ENCODE peak calls at places on chromosomes 7 and 10, in eight cellular contexts. R is cardiac fibroblast; P is transverse colon; L is K562; A is vagina; U is bronchial epithelial cell; K is Caco-2; W is CD8-positive, alpha-beta T cell. E is an unnamed sample.
A peak's percentile ranks its signal among the peaks of the same experiment; 100 is the strongest.

GRCh38 chr7:138289864-138290263 is 170.2 kb upstream of the TRIM24 start:
- DNase-seq in R (no peak), P (no peak), L (no peak), A (no peak), U (no peak), K (no peak), W (no peak), E (no peak)

GRCh38 chr7:234712-235553 is 42.6 kb downstream of the FAM20C start:
- DNase-seq in R (peak; percentile 21), P (peak; percentile 37), L (no peak), A (no peak), U (peak; percentile 27), K (peak; percentile 70), W (no peak), E (peak; percentile 49)

GRCh38 chr7:52741670-52742069 is 293.8 kb upstream of the POM121L12 start:
- DNase-seq in R (no peak), P (no peak), L (no peak), A (no peak), U (no peak), K (no peak), W (no peak), E (no peak)

GRCh38 chr10:62662471-62662870 is 142.0 kb upstream of the ADO start:
- DNase-seq in R (no peak), P (no peak), L (no peak), A (no peak), U (no peak), K (no peak), W (no peak), E (no peak)

GRCh38 chr7:1298051-1298937 is 65.6 kb downstream of the UNCX start:
- DNase-seq in R (no peak), P (no peak), L (no peak), A (no peak), U (no peak), K (no peak), W (no peak), E (no peak)

GRCh38 chr7:99275496-99275895 is 2.9 kb downstream of the MYH16 start:
- DNase-seq in R (no peak), P (no peak), L (no peak), A (no peak), U (no peak), K (no peak), W (no peak), E (no peak)

GRCh38 chr7:39650676-39651075 is 27.3 kb downstream of the RALA start:
- DNase-seq in R (peak; percentile 73), P (no peak), L (no peak), A (no peak), U (no peak), K (no peak), W (no peak), E (peak; percentile 94)

GRCh38 chr10:60894816-60895215 is 49.2 kb downstream of the RHOBTB1 start:
- DNase-seq in R (peak; percentile 57), P (no peak), L (no peak), A (no peak), U (peak; percentile 92), K (no peak), W (no peak), E (no peak)

GRCh38 chr7:20514364-20514763 is 101.1 kb upstream of the ABCB5 start:
- DNase-seq in R (peak; percentile 64), P (no peak), L (no peak), A (no peak), U (peak; percentile 79), K (no peak), W (no peak), E (peak; percentile 79)

GRCh38 chr10:116748041-116748440 is 5.7 kb upstream of the HSPA12A start:
- DNase-seq in R (peak; percentile 61), P (peak; percentile 19), L (no peak), A (no peak), U (peak; percentile 92), K (no peak), W (no peak), E (peak; percentile 57)

GRCh38 chr7:32879460-32879859 is 12.1 kb downstream of the KBTBD2 start:
- DNase-seq in R (peak; percentile 18), P (no peak), L (peak; percentile 61), A (no peak), U (peak; percentile 60), K (no peak), W (no peak), E (peak; percentile 31)

DNA sequence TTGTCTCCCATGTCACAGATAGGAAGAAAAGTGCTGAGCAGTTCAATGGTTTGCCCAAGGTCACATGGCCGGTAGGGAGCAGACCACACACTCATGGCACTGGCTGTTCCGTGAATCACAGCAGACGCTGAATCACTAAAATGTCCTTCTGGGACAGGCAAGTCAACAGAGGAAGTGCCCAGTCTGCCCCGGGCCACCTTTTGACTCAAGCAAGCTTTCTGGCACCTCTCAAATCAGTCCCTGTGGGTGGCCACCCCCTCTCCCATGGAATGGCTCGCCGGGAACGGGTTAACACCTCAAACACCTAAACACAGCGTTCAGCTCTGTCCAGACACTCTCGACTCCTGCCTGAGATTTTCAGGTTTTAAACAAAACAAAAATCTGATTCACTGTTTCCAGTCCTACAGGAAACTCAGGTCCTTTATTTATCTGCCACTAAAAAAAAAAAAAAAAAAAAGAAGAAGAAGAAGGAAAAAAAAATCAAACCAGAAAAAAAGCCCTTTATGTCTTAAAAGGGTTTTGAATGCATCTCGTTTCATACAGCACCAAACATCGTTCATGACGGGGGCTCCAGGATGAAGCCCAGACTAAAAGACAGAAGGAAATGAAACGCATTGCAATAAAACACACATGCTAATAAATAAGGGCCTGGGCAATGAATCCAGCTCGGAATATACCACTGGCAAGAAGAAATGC is 15.4 kb downstream of the CARD11 start:
- DNase-seq in R (peak; percentile 16), P (peak; percentile 14), L (no peak), A (no peak), U (peak; percentile 90), K (no peak), W (no peak), E (peak; percentile 21)
- H3K4me3 ChIP-seq in R (no peak overlapping the region), P (no peak overlapping the region), L (no peak overlapping the region), A (no peak overlapping the region), U (no peak overlapping the region), K (no peak overlapping the region), W (no peak overlapping the region), E (peak overlapping the region; percentile 33)

GRCh38 chr10:12729885-12730284 is 271.6 kb downstream of the CCDC3 start:
- DNase-seq in R (no peak), P (no peak), L (peak; percentile 53), A (no peak), U (no peak), K (no peak), W (no peak), E (no peak)
- TF ChIP-seq CTCF in R (peak; percentile 17), P (no peak), L (peak; percentile 70), A (no peak), U (peak; percentile 31), K (no peak), W (no peak), E (peak; percentile 8)

GRCh38 chr10:3471927-3472704 is 299.5 kb upstream of the PITRM1 start:
- DNase-seq in R (no peak), P (peak; percentile 33), L (no peak), A (no peak), U (peak; percentile 75), K (no peak), W (no peak), E (no peak)
- H3K4me3 ChIP-seq in R (no peak overlapping the region), P (peak overlapping the region; percentile 9), L (no peak overlapping the region), A (peak overlapping the region; percentile 39), U (no peak overlapping the region), K (no peak overlapping the region), W (peak overlapping the region; percentile 18), E (no peak overlapping the region)

GRCh38 chr7:24318326-24318725 is 34.3 kb downstream of the NPY start:
- DNase-seq in R (no peak), P (no peak), L (peak; percentile 38), A (no peak), U (no peak), K (peak; percentile 45), W (no peak), E (no peak)
- TF ChIP-seq CTCF in R (peak; percentile 8), P (no peak), L (peak; percentile 57), A (no peak), U (peak; percentile 23), K (peak; percentile 77), W (no peak), E (no peak)

GRCh38 chr7:35463176-35463575 is 209.3 kb upstream of the TBX20 start:
- DNase-seq in R (no peak), P (no peak), L (no peak), A (no peak), U (no peak), K (no peak), W (no peak), E (no peak)

GRCh38 chr7:35468606-35469005 is 214.7 kb upstream of the TBX20 start:
- DNase-seq in R (no peak), P (no peak), L (no peak), A (no peak), U (no peak), K (no peak), W (no peak), E (no peak)

GRCh38 chr7:35463751-35464150 is 209.9 kb upstream of the TBX20 start:
- DNase-seq in R (no peak), P (no peak), L (peak; percentile 57), A (no peak), U (no peak), K (no peak), W (no peak), E (no peak)

GRCh38 chr7:35467456-35467978 is 213.6 kb upstream of the TBX20 start:
- DNase-seq in R (no peak), P (no peak), L (no peak), A (no peak), U (no peak), K (no peak), W (no peak), E (no peak)

GRCh38 chr7:35465791-35466336 is 212.0 kb upstream of the TBX20 start:
- DNase-seq in R (no peak), P (no peak), L (no peak), A (no peak), U (no peak), K (no peak), W (no peak), E (no peak)
- H3K4me3 ChIP-seq in R (no peak overlapping the region), P (no peak overlapping the region), L (no peak overlapping the region), A (no peak overlapping the region), U (no peak overlapping the region), K (no peak overlapping the region), W (no peak overlapping the region), E (no peak overlapping the region)

DNA sequence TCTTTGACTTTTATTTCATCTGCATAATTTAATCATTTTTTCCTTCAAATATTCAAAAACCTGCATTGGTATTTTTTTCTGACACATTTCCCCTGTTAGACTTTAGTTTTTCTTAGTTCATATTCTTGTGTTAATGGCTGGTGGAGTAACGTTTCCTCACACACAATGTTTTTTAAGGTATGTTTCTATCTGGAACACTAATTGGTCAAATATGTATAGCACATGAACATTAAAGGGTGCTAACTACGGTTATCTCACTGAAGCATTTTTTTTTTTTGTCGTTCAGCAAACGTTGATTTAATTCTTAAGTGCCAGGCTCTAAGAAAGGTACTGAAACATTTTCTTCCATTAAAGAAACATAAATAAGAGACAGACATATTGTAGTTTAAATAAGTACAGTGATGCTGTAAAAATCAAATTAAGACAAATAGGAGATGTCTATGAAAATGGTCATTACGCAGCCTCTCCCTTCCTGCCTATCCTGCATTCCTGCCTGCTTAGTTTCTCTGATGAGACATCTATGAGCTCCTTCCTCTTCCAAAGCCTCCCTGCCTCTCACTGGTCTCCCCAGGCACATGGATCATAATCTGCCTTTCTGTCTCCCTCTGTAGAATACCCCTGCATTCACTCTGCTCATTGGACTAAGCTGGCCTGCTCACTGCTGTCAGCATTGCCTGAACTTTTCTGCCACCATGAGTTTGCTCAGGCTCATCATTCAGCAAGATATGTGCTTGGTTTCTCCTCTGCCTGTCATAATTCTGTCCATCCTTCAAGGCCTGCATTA is 87.9 kb downstream of the PTPRZ1 start:
- DNase-seq in R (peak; percentile 56), P (no peak), L (no peak), A (no peak), U (peak; percentile 97), K (no peak), W (no peak), E (peak; percentile 78)
- TF ChIP-seq CTCF in R (no peak), P (no peak), L (no peak), A (no peak), U (no peak), K (no peak), W (no peak), E (no peak)

GRCh38 chr10:75399461-75400162 is 2.0 kb downstream of the ZNF503 start:
- DNase-seq in R (peak; percentile 87), P (peak; percentile 87), L (peak; percentile 70), A (no peak), U (no peak), K (peak; percentile 75), W (no peak), E (peak; percentile 78)
- H3K4me3 ChIP-seq in R (peak overlapping the region; percentile 99), P (peak overlapping the region; percentile 70), L (no peak overlapping the region), A (peak overlapping the region; percentile 88), U (peak overlapping the region; percentile 95), K (peak overlapping the region; percentile 99), W (no peak overlapping the region), E (peak overlapping the region; percentile 99)

E was measured in fibroblast of the aortic adventitia.